ENCODE peak calls at places on chromosomes 1 and 21, in seven cellular contexts. K is lower leg skin; E is mesothelial cell of epicardium; F is activated naive CD8-positive, alpha-beta T cell treated with anti-CD3 and anti-CD28 coated beads, Interleukin-2, amount 10 ng/mL, durations not matched to agents 7 days and 5 days; O is pancreas; B is uterus; A is stimulated activated CD4-positive, alpha-beta T cell treated with anti-CD3 and anti-CD28 coated beads, Interleukin-1b, Interleukin-23, amount 100 ng/mL, for 1 hour. P is an unnamed sample.

GRCh38 chr1:119882172-119883029 is 13.9 kb downstream of the ADAM30 start:
- DNase-seq in K (no peak), E (no peak), F (no peak), O (no peak), B (no peak), A (no peak), P (no peak)

GRCh38 chr1:27741124-27741523 is 15.4 kb downstream of the FAM76A start:
- DNase-seq in K (no peak), E (no peak), F (no peak), O (no peak), B (no peak), A (no peak), P (no peak)

GRCh38 chr1:97252076-97252475 is 530.5 kb downstream of the PTBP2 start:
- DNase-seq in K (peak), E (no peak), F (no peak), O (no peak), B (no peak), A (no peak), P (no peak)

GRCh38 chr1:219277304-219277840 is 103.7 kb downstream of the LYPLAL1 start:
- DNase-seq in K (no peak), E (no peak), F (no peak), O (no peak), B (no peak), A (no peak), P (no peak)

GRCh38 chr1:159429074-159429861 is 2.7 kb upstream of the OR10J4 start:
- DNase-seq in K (no peak), E (no peak), F (no peak), O (no peak), B (no peak), A (no peak), P (no peak)

GRCh38 chr1:30012455-30013440 is 710.6 kb downstream of the MATN1 start:
- DNase-seq in K (no peak), E (no peak), F (no peak), O (no peak), B (no peak), A (no peak), P (no peak)

GRCh38 chr1:9822490-9822889 is 1.3 kb downstream of the CLSTN1 start:
- DNase-seq in K (no peak), E (no peak), F (no peak), O (no peak), B (no peak), A (no peak), P (no peak)

GRCh38 chr1:12088607-12089006 is 25.5 kb downstream of the TNFRSF8 start:
- DNase-seq in K (no peak), E (no peak), F (peak), O (no peak), B (no peak), A (no peak), P (no peak)

GRCh38 chr21:34498623-34499022 is 13.4 kb downstream of the KCNE1 start:
- DNase-seq in K (no peak), E (no peak), F (no peak), O (peak), B (no peak), A (no peak), P (no peak)

GRCh38 chr1:183180634-183181056 is 5.4 kb upstream of the LAMC2 start:
- DNase-seq in K (peak), E (no peak), F (no peak), O (peak), B (no peak), A (no peak), P (no peak)

GRCh38 chr1:29504266-29504665 is 267.9 kb downstream of the PTPRU start:
- DNase-seq in K (no peak), E (peak), F (no peak), O (no peak), B (no peak), A (no peak), P (no peak)

GRCh38 chr21:42852925-42853570 is 26.3 kb downstream of the WDR4 start:
- DNase-seq in K (no peak), E (no peak), F (no peak), O (no peak), B (no peak), A (no peak), P (no peak)

GRCh38 chr1:203702130-203702577 is 62.8 kb upstream of the LAX1 start:
- DNase-seq in K (peak), E (peak), F (peak), O (no peak), B (peak), A (peak), P (no peak)

GRCh38 chr1:175919001-175919400 is 175.6 kb upstream of the TNR start:
- DNase-seq in K (no peak), E (no peak), F (no peak), O (no peak), B (no peak), A (no peak), P (no peak)

GRCh38 chr1:97334454-97334853 is 586.4 kb downstream of the DPYD start:
- DNase-seq in K (no peak), E (no peak), F (no peak), O (no peak), B (no peak), A (no peak), P (no peak)

GRCh38 chr21:38819719-38820147 is 14.0 kb downstream of the ETS2 start:
- DNase-seq in K (no peak), E (no peak), F (no peak), O (no peak), B (no peak), A (no peak), P (peak)

GRCh38 chr21:46110499-46111192 is 12.7 kb downstream of the COL6A2 start:
- DNase-seq in K (peak), E (peak), F (no peak), O (peak), B (peak), A (no peak), P (peak)

GRCh38 chr1:47637111-47637685 is 199.4 kb downstream of the FOXD2 start:
- DNase-seq in K (no peak), E (no peak), F (no peak), O (no peak), B (no peak), A (no peak), P (no peak)

GRCh38 chr1:229205854-229206253 is 65.1 kb upstream of the RAB4A start:
- DNase-seq in K (no peak), E (no peak), F (no peak), O (no peak), B (peak), A (no peak), P (no peak)

GRCh38 chr1:5745776-5746610 is 246.2 kb downstream of the NPHP4 start:
- DNase-seq in K (peak), E (peak), F (peak), O (peak), B (peak), A (peak), P (peak)

GRCh38 chr1:14613915-14614314 is 15.4 kb downstream of the KAZN start:
- DNase-seq in K (no peak), E (no peak), F (no peak), O (no peak), B (no peak), A (no peak), P (no peak)

GRCh38 chr21:35614412-35614901 is 445.9 kb downstream of the SETD4 start:
- DNase-seq in K (no peak), E (no peak), F (no peak), O (no peak), B (no peak), A (no peak), P (no peak)

GRCh38 chr21:36135391-36136094 is 664 bp downstream of the CBR3 start:
- DNase-seq in K (peak), E (peak), F (peak), O (no peak), B (peak), A (no peak), P (no peak)

GRCh38 chr1:158652721-158653334 is 33.7 kb downstream of the SPTA1 start:
- DNase-seq in K (no peak), E (no peak), F (no peak), O (no peak), B (no peak), A (no peak), P (no peak)